ENCODE peak calls at places on chromosome 10, in six cellular contexts. One of them, this sample, is unnamed.

GRCh38 chr10:104170610-104171269 is 48.8 kb downstream of the SFR1 start:
- DNase-seq in K562: no peak
- DNase-seq in H1: no peak
- DNase-seq in WTC11: no peak
- DNase-seq in endothelial cell of umbilical vein: no peak
- DNase-seq in A549: no peak
- DNase-seq in this sample: no peak

GRCh38 chr10:11434323-11434722 is 177.1 kb downstream of the USP6NL start:
- DNase-seq in endothelial cell of umbilical vein: no peak
- DNase-seq in H1: no peak
- DNase-seq in K562: peak; percentile 51
- DNase-seq in WTC11: peak; percentile 44
- DNase-seq in A549: no peak
- DNase-seq in this sample: peak; percentile 16

GRCh38 chr10:63628526-63629362 is 107.5 kb downstream of the REEP3 start:
- DNase-seq in K562: peak; percentile 80
- DNase-seq in H1: no peak
- DNase-seq in WTC11: no peak
- DNase-seq in endothelial cell of umbilical vein: peak; percentile 91
- DNase-seq in A549: no peak
- DNase-seq in this sample: peak; percentile 23

GRCh38 chr10:28179490-28180099 is 123.3 kb downstream of the MPP7 start:
- DNase-seq in endothelial cell of umbilical vein: peak; percentile 71
- DNase-seq in WTC11: no peak
- DNase-seq in H1: no peak
- DNase-seq in K562: peak; percentile 65
- DNase-seq in A549: peak; percentile 52
- DNase-seq in this sample: peak; percentile 46

GRCh38 chr10:97127960-97128850 is 57.6 kb downstream of the SLIT1 start:
- DNase-seq in H1: no peak
- DNase-seq in A549: no peak
- DNase-seq in K562: no peak
- DNase-seq in endothelial cell of umbilical vein: no peak
- DNase-seq in WTC11: no peak
- DNase-seq in this sample: no peak

GRCh38 chr10:21010615-21011014 is 113.5 kb upstream of the NEBL start:
- DNase-seq in A549: no peak
- DNase-seq in K562: no peak
- DNase-seq in WTC11: no peak
- DNase-seq in H1: no peak
- DNase-seq in endothelial cell of umbilical vein: no peak
- DNase-seq in this sample: no peak

GRCh38 chr10:104510644-104511043 is 130.4 kb upstream of the SORCS3 start:
- DNase-seq in endothelial cell of umbilical vein: no peak
- DNase-seq in WTC11: no peak
- DNase-seq in K562: no peak
- DNase-seq in H1: no peak
- DNase-seq in A549: no peak
- DNase-seq in this sample: no peak

GRCh38 chr10:119341236-119342016 is 134.1 kb downstream of the GRK5 start:
- DNase-seq in WTC11: no peak
- DNase-seq in K562: no peak
- DNase-seq in endothelial cell of umbilical vein: peak; percentile 44
- DNase-seq in H1: no peak
- DNase-seq in A549: peak; percentile 28
- DNase-seq in this sample: peak; percentile 72

GRCh38 chr10:68619595-68619994 is 59.5 kb downstream of the TET1 start:
- DNase-seq in WTC11: no peak
- DNase-seq in K562: no peak
- DNase-seq in H1: no peak
- DNase-seq in A549: no peak
- DNase-seq in endothelial cell of umbilical vein: no peak
- DNase-seq in this sample: no peak

DNA sequence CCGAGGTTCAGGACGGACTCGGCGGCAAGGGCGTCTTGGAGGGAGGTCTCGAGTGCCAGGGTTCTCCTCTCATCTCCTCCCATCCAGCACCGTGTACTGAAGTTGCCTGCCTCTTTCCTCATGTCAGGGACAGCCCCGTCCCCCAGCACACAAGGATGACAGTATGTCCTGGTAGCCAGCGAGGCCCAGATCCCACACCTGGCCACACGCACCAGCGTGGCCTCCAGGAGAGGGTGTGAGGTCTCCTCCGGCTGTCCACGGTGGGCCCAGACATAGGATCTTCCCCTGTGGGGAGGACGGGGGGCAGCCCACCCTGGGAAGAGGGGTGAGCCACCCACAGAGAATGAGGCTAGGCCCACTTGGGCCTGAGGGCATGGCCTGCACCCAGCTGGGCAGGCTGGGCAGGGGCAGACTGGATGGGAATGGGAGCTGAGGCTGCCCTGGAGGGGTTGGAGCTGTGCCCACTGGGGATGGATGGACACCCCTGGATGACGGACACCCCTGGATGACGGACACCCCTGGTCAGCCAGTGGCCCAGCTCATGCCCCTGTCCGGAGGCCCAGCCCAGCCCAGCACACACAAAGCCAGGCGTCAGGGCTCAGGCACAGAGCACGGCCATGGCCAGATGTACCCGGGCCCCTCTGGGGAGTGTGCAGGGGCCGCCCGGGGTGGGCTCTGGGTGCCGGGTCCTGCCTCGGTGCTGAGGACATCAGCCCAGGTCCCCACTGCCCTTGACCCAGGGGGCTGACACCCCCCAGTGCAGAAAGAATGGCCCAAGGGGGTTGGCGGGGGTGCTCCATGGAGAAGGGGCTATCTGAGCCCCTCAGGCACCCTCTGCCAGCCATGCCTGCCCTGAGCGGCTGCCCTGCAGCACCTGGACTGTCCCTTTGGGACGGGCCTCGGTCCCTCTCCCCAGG is 30.9 kb upstream of the CFAP46 start:
- DNase-seq in K562: no peak
- DNase-seq in H1: no peak
- DNase-seq in WTC11: no peak
- DNase-seq in A549: no peak
- DNase-seq in endothelial cell of umbilical vein: no peak
- DNase-seq in this sample: no peak
- TF ChIP-seq JUN in K562: no peak
- TF ChIP-seq JUN in H1: no peak
- TF ChIP-seq JUN in WTC11: no peak
- TF ChIP-seq JUN in A549: no peak
- TF ChIP-seq JUN in endothelial cell of umbilical vein: no peak
- TF ChIP-seq JUN in this sample: no peak

GRCh38 chr10:82683989-82684388 is 809.0 kb downstream of the NRG3 start:
- DNase-seq in endothelial cell of umbilical vein: no peak
- DNase-seq in A549: no peak
- DNase-seq in WTC11: no peak
- DNase-seq in H1: no peak
- DNase-seq in K562: no peak
- DNase-seq in this sample: no peak
- TF ChIP-seq JUN in endothelial cell of umbilical vein: no peak
- TF ChIP-seq JUN in A549: no peak
- TF ChIP-seq JUN in WTC11: no peak
- TF ChIP-seq JUN in H1: no peak
- TF ChIP-seq JUN in K562: no peak
- TF ChIP-seq JUN in this sample: no peak

GRCh38 chr10:123202526-123202925 is 48.3 kb downstream of the BUB3 start:
- DNase-seq in WTC11: no peak
- DNase-seq in endothelial cell of umbilical vein: no peak
- DNase-seq in K562: no peak
- DNase-seq in A549: no peak
- DNase-seq in H1: no peak
- DNase-seq in this sample: no peak

GRCh38 chr10:123203393-123204126 is 49.4 kb downstream of the BUB3 start:
- DNase-seq in A549: peak; percentile 67
- DNase-seq in WTC11: no peak
- DNase-seq in K562: no peak
- DNase-seq in endothelial cell of umbilical vein: no peak
- DNase-seq in H1: peak; percentile 1
- DNase-seq in this sample: peak; percentile 94

GRCh38 chr10:123205041-123205440 is 50.8 kb downstream of the BUB3 start:
- DNase-seq in A549: no peak
- DNase-seq in WTC11: no peak
- DNase-seq in K562: no peak
- DNase-seq in endothelial cell of umbilical vein: no peak
- DNase-seq in H1: no peak
- DNase-seq in this sample: no peak

GRCh38 chr10:123204127-123204461 is 49.9 kb downstream of the BUB3 start:
- DNase-seq in A549: no peak
- DNase-seq in H1: peak; percentile 13
- DNase-seq in K562: no peak
- DNase-seq in WTC11: no peak
- DNase-seq in endothelial cell of umbilical vein: no peak
- DNase-seq in this sample: no peak

DNA sequence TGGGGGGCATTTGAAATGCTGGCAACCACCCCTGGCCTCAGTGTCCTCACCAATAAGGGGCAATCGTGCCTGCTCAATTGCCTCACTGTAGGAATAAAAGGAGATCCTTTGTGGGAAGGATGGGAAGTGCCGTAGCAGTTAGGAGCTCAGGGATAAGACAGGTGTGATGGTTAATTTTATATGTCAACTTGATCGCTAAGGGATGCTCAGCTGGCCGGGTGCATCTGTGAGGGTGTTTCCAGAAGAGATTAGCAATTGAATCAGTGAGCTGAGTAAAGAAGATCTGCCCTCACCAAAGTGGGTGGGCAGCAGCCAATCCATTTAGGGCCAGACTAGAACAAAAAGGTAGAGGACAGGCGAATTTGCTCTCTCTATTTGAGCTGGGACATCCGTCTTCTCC is 46.3 kb downstream of the BUB3 start:
- DNase-seq in K562: no peak
- DNase-seq in WTC11: no peak
- DNase-seq in A549: no peak
- DNase-seq in H1: no peak
- DNase-seq in endothelial cell of umbilical vein: no peak
- DNase-seq in this sample: no peak
- TF ChIP-seq JUN in K562: no peak
- TF ChIP-seq JUN in WTC11: no peak
- TF ChIP-seq JUN in A549: no peak
- TF ChIP-seq JUN in H1: no peak
- TF ChIP-seq JUN in endothelial cell of umbilical vein: no peak
- TF ChIP-seq JUN in this sample: no peak

GRCh38 chr10:77156406-77156879 is 481.2 kb downstream of the KCNMA1 start:
- DNase-seq in endothelial cell of umbilical vein: peak; percentile 83
- DNase-seq in A549: peak; percentile 60
- DNase-seq in K562: no peak
- DNase-seq in WTC11: no peak
- DNase-seq in H1: no peak
- DNase-seq in this sample: no peak
- TF ChIP-seq JUN in endothelial cell of umbilical vein: no peak
- TF ChIP-seq JUN in A549: peak; percentile 22
- TF ChIP-seq JUN in K562: no peak
- TF ChIP-seq JUN in WTC11: no peak
- TF ChIP-seq JUN in H1: no peak
- TF ChIP-seq JUN in this sample: no peak